ENCODE peak calls at places on chromosomes 7 and 10, in seven cellular contexts. T is PC-3, P is K562, C is transverse colon, E is GM23248, U is neuronal stem cell, O is colonic mucosa. B is an unnamed sample.

GRCh38 chr10:117694251-117694650 is 151.7 kb downstream of the EMX2 start:
- DNase-seq in C (no peak), U (no peak), T (no peak), O (no peak), E (peak; percentile 53), P (no peak), B (no peak)

GRCh38 chr7:130350945-130351663 is 6.5 kb downstream of the CPA5 start:
- DNase-seq in C (no peak), T (no peak), U (no peak), P (no peak), E (no peak), O (no peak), B (peak; percentile 60)

GRCh38 chr10:77975086-77975666 is 48.6 kb upstream of the DLG5 start:
- DNase-seq in T (no peak), P (no peak), C (peak; percentile 41), O (peak; percentile 48), U (no peak), E (no peak), B (no peak)

GRCh38 chr10:3949741-3950140 is 164.7 kb upstream of the KLF6 start:
- DNase-seq in O (peak; percentile 14), T (no peak), U (no peak), C (no peak), P (no peak), E (no peak), B (no peak)

GRCh38 chr7:128740996-128741395 is 1.8 kb downstream of the CALU start:
- DNase-seq in E (peak; percentile 60), P (peak; percentile 44), O (no peak), U (no peak), T (no peak), C (no peak), B (no peak)

GRCh38 chr10:97024181-97025073 is 161.3 kb downstream of the SLIT1 start:
- DNase-seq in O (no peak), U (no peak), C (no peak), E (peak; percentile 67), T (peak; percentile 84), P (peak; percentile 12), B (no peak)

GRCh38 chr7:142463401-142463850 is 205.6 kb upstream of the PRSS58 start:
- DNase-seq in C (no peak), O (no peak), T (no peak), U (no peak), P (no peak), E (peak; percentile 23), B (no peak)

GRCh38 chr10:123270221-123270620 is 116.0 kb downstream of the BUB3 start:
- DNase-seq in C (no peak), P (no peak), U (no peak), T (peak; percentile 37), O (no peak), E (peak; percentile 63), B (no peak)

GRCh38 chr10:119817991-119818888 is 54.4 kb downstream of the MCMBP start:
- DNase-seq in O (peak; percentile 27), C (peak; percentile 29), E (peak; percentile 52), P (no peak), U (peak; percentile 92), T (no peak), B (no peak)

GRCh38 chr7:147658392-147658791 is 932.2 kb upstream of the C7orf33 start:
- DNase-seq in E (no peak), U (no peak), P (no peak), C (no peak), O (no peak), T (no peak), B (no peak)

GRCh38 chr7:118870187-118870586 is 645.7 kb downstream of the ANKRD7 start:
- DNase-seq in O (no peak), T (peak; percentile 18), U (peak; percentile 4), E (no peak), C (no peak), P (peak; percentile 44), B (peak; percentile 28)

GRCh38 chr10:86730227-86730626 is 26.2 kb upstream of the BMPR1A start:
- DNase-seq in T (no peak), E (no peak), P (no peak), O (peak; percentile 77), U (no peak), C (peak; percentile 74), B (no peak)

GRCh38 chr10:29435809-29436501 is 147.1 kb downstream of the LYZL1 start:
- DNase-seq in O (no peak), P (no peak), E (peak; percentile 53), T (no peak), U (no peak), C (no peak), B (no peak)

GRCh38 chr10:93080350-93081046 is 6.8 kb downstream of the CYP26A1 start:
- DNase-seq in U (no peak), C (peak; percentile 52), E (peak; percentile 66), P (peak; percentile 67), T (peak; percentile 48), O (peak; percentile 49), B (peak; percentile 58)

GRCh38 chr10:121928528-121928884 is 675 bp upstream of the ATE1 start:
- DNase-seq in C (no peak), P (no peak), O (peak; percentile 46), T (peak; percentile 26), U (no peak), E (peak; percentile 60), B (no peak)

GRCh38 chr7:141190467-141190866 is 116.6 kb downstream of the TMEM178B start:
- DNase-seq in T (no peak), E (no peak), C (no peak), U (no peak), P (no peak), O (no peak), B (no peak)

GRCh38 chr10:86359111-86359510 is 7.5 kb downstream of the GRID1 start:
- DNase-seq in O (no peak), E (no peak), U (no peak), C (no peak), P (no peak), T (no peak), B (no peak)

GRCh38 chr7:140079121-140079536 is 16.4 kb upstream of the PARP12 start:
- DNase-seq in E (peak; percentile 79), P (peak; percentile 52), O (no peak), T (peak; percentile 64), U (peak; percentile 32), C (no peak), B (peak; percentile 63)

GRCh38 chr7:24882989-24883631 is 96.9 kb downstream of the OSBPL3 start:
- DNase-seq in C (no peak), P (no peak), E (peak; percentile 95), T (peak; percentile 66), O (no peak), U (no peak), B (no peak)

GRCh38 chr10:107971973-107972372 is 807.5 kb upstream of the SORCS1 start:
- DNase-seq in T (peak; percentile 93), E (peak; percentile 90), O (no peak), C (no peak), U (no peak), P (no peak), B (no peak)

GRCh38 chr10:16612148-16612742 is 90.6 kb upstream of the C1QL3 start:
- DNase-seq in P (peak; percentile 58), E (peak; percentile 47), C (no peak), T (peak; percentile 16), O (no peak), U (peak; percentile 73), B (no peak)

GRCh38 chr7:150901160-150902035 is 49.1 kb downstream of the AOC1 start:
- DNase-seq in T (peak; percentile 10), U (no peak), P (no peak), E (no peak), C (peak; percentile 76), O (peak; percentile 85), B (no peak)

GRCh38 chr10:93566435-93567276 is at the start of gene FFAR4:
- DNase-seq in P (no peak), O (peak; percentile 75), E (peak; percentile 6), C (peak; percentile 58), U (no peak), T (peak; percentile 48), B (no peak)

GRCh38 chr10:100362570-100363496 is 15.8 kb downstream of the SCD start:
- DNase-seq in E (no peak), T (no peak), C (no peak), O (no peak), U (no peak), P (no peak), B (no peak)

GRCh38 chr7:120363414-120363813 is 90.4 kb downstream of the KCND2 start:
- DNase-seq in O (no peak), T (no peak), U (no peak), E (no peak), P (no peak), C (no peak), B (no peak)

GRCh38 chr7:117217636-117218035 is 105.2 kb downstream of the WNT2 start:
- DNase-seq in T (no peak), E (peak; percentile 65), C (no peak), U (no peak), O (no peak), P (no peak), B (no peak)

GRCh38 chr10:21329995-21330627 is 195.4 kb downstream of the SKIDA1 start:
- DNase-seq in U (no peak), O (peak; percentile 18), P (peak; percentile 16), T (peak; percentile 79), E (peak; percentile 89), C (no peak), B (no peak)

GRCh38 chr7:87934699-87935372 is 785 bp downstream of the ADAM22 start:
- DNase-seq in C (peak; percentile 11), T (no peak), E (peak; percentile 36), P (no peak), U (peak; percentile 17), O (peak; percentile 21), B (peak; percentile 49)

GRCh38 chr7:18257711-18258110 is 230.1 kb upstream of the PRPS1L1 start:
- DNase-seq in C (no peak), T (peak; percentile 65), U (no peak), E (peak; percentile 52), O (no peak), P (no peak), B (no peak)

GRCh38 chr10:33566426-33566825 is 232.0 kb upstream of the NRP1 start:
- DNase-seq in T (no peak), O (no peak), C (no peak), E (no peak), U (no peak), P (no peak), B (no peak)
- H3K4me3 ChIP-seq in T (no peak overlapping the region), O (no peak overlapping the region), C (no peak overlapping the region), E (no peak overlapping the region), U (no peak overlapping the region), P (no peak overlapping the region), B (no peak overlapping the region)

GRCh38 chr10:50504389-50504788 is 119.4 kb downstream of the SGMS1 start:
- DNase-seq in P (no peak), E (no peak), O (no peak), U (no peak), T (no peak), C (no peak), B (no peak)
- H3K27ac ChIP-seq in P (no peak overlapping the region), E (no peak overlapping the region), O (no peak overlapping the region), U (no peak overlapping the region), T (peak overlapping the region; percentile 38), C (no peak overlapping the region), B (no peak overlapping the region)

DNA sequence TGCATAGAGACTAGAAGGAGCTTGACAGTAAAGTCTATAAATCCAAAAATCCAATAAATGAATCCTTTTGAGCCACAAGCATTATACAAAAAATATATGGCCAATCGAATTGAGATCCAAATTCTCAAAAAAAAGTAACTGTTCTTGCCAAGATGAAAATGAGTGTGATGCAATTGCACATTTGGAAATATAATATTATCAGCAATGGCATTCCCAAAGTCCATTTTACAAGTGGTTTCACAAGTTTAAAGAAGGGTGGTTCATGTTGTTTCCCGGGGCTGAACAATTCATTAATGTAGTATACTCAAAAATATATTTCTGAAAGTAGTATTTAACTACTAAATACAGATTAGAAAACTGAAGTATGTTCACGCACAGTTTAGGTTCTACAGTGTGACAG is 7.3 kb downstream of the RP9 start:
- DNase-seq in C (no peak), O (no peak), P (no peak), T (no peak), U (no peak), E (no peak), B (no peak)
- H3K36me3 ChIP-seq in C (peaks cover 36% of the 10 kb centered on the region), O (peaks cover 3% of the 10 kb centered on the region), P (peaks cover 72% of the 10 kb centered on the region), T (peaks cover 17% of the 10 kb centered on the region), U (peaks cover 82% of the 10 kb centered on the region), E (peaks cover 51% of the 10 kb centered on the region), B (peaks cover 64% of the 10 kb centered on the region)

GRCh38 chr7:90194911-90195809 is 16.4 kb upstream of the STEAP2 start:
- DNase-seq in C (no peak), O (no peak), U (no peak), T (no peak), P (no peak), E (no peak), B (no peak)
- H3K4me3 ChIP-seq in C (no peak overlapping the region), O (no peak overlapping the region), U (no peak overlapping the region), T (no peak overlapping the region), P (no peak overlapping the region), E (no peak overlapping the region), B (no peak overlapping the region)